ENCODE peak calls at places on chromosomes 11 and 22, in eight cellular contexts. K is omental fat pad, U is NCI-H1105 treated with DMSO at 0.1 percent for 48 hours, L is tibial artery, J is RWPE1, G is caudate nucleus, D is germinal center, V is fibroblast of lung. X is an unnamed sample.
A peak's percentile ranks its signal among the peaks of the same experiment; 100 is the strongest.

GRCh38 chr11:114291381-114291780 is 4.8 kb upstream of the NNMT start:
- DNase-seq in K (no peak), U (no peak), V (no peak), G (no peak), D (no peak), J (no peak), L (no peak), X (no peak)

GRCh38 chr11:69337211-69337721 is 43.3 kb downstream of the MYEOV start:
- DNase-seq in U (no peak), J (no peak), G (no peak), K (peak; percentile 14), D (peak; percentile 36), V (no peak), L (peak; percentile 47), X (no peak)

GRCh38 chr11:128450882-128451647 is 136.3 kb downstream of the ETS1 start:
- DNase-seq in K (no peak), U (no peak), G (peak; percentile 46), V (no peak), L (no peak), D (peak; percentile 43), J (no peak), X (no peak)

GRCh38 chr11:64067257-64067993 is 31.7 kb downstream of the FLRT1 start:
- DNase-seq in L (no peak), V (no peak), U (no peak), D (no peak), G (peak; percentile 36), J (no peak), K (no peak), X (no peak)

GRCh38 chr11:63212742-63213141 is 30.7 kb downstream of the SLC22A25 start:
- DNase-seq in U (peak; percentile 17), V (peak; percentile 15), J (peak; percentile 26), D (peak; percentile 24), K (no peak), L (no peak), G (no peak), X (no peak)

GRCh38 chr22:47090591-47091240 is 328.3 kb downstream of the TBC1D22A start:
- DNase-seq in L (peak; percentile 51), K (no peak), G (no peak), U (peak; percentile 22), V (peak; percentile 47), J (no peak), D (no peak), X (no peak)

GRCh38 chr11:13329670-13330401 is 52.2 kb downstream of the BMAL1 start:
- DNase-seq in V (no peak), J (peak; percentile 54), D (no peak), K (no peak), U (peak; percentile 96), L (no peak), G (no peak), X (no peak)

GRCh38 chr22:47138898-47139789 is 376.7 kb downstream of the TBC1D22A start:
- DNase-seq in J (no peak), G (no peak), V (peak; percentile 22), D (no peak), L (no peak), K (no peak), U (no peak), X (peak; percentile 54)

GRCh38 chr11:47572715-47573255 is 6.0 kb downstream of the KBTBD4 start:
- DNase-seq in G (no peak), U (no peak), L (peak; percentile 34), V (no peak), K (no peak), J (no peak), D (no peak), X (no peak)

GRCh38 chr11:101061606-101062005 is 68.0 kb downstream of the PGR start:
- DNase-seq in J (no peak), G (no peak), D (no peak), K (no peak), V (peak; percentile 14), U (no peak), L (no peak), X (no peak)

GRCh38 chr11:108369064-108369463 is 98.3 kb downstream of the C11orf65 start:
- DNase-seq in U (no peak), G (no peak), J (no peak), L (no peak), V (no peak), K (no peak), D (no peak), X (no peak)

GRCh38 chr11:112608466-112608865 is 347.8 kb upstream of the PLET1 start:
- DNase-seq in K (no peak), L (no peak), V (no peak), J (no peak), G (no peak), U (no peak), D (no peak), X (no peak)

GRCh38 chr11:126172596-126173038 is 38.8 kb downstream of the RPUSD4 start:
- DNase-seq in D (no peak), V (peak; percentile 86), J (no peak), U (no peak), L (no peak), G (no peak), K (no peak), X (no peak)

GRCh38 chr22:32018056-32018455 is 25.0 kb upstream of the SLC5A1 start:
- DNase-seq in K (no peak), V (no peak), L (no peak), D (no peak), G (no peak), U (no peak), J (no peak), X (no peak)

GRCh38 chr22:26887456-26887855 is 230.1 kb downstream of the MIAT start:
- DNase-seq in U (no peak), J (peak; percentile 32), D (no peak), K (no peak), G (no peak), L (no peak), V (peak; percentile 4), X (no peak)

GRCh38 chr22:49340406-49340805 is 487.3 kb downstream of the BRD1 start:
- DNase-seq in D (no peak), G (no peak), V (no peak), J (no peak), K (no peak), U (no peak), L (no peak), X (peak; percentile 44)

GRCh38 chr11:26268980-26269660 is 62.8 kb upstream of the ANO3 start:
- DNase-seq in K (no peak), D (no peak), V (no peak), J (no peak), L (no peak), U (no peak), G (no peak), X (peak; percentile 57)

GRCh38 chr22:50178471-50178864 is 7.2 kb upstream of the TRABD start:
- DNase-seq in K (no peak), L (peak; percentile 64), D (no peak), V (no peak), G (no peak), U (no peak), J (no peak), X (no peak)

GRCh38 chr22:37777122-37777687 is 30.5 kb upstream of the GCAT start:
- DNase-seq in K (no peak), U (peak; percentile 14), D (peak; percentile 65), G (no peak), V (peak; percentile 82), J (peak; percentile 77), L (peak; percentile 75), X (no peak)

GRCh38 chr11:67321313-67321871 is 18.1 kb downstream of the SSH3 start:
- DNase-seq in D (no peak), K (no peak), L (no peak), V (no peak), J (no peak), U (no peak), G (no peak), X (peak; percentile 42)

GRCh38 chr11:125358254-125358840 is 137.7 kb downstream of the FEZ1 start:
- DNase-seq in D (no peak), L (no peak), V (peak; percentile 57), G (no peak), J (no peak), U (no peak), K (no peak), X (no peak)

GRCh38 chr11:3799143-3799542 is 1.8 kb upstream of the NUP98 start:
- DNase-seq in D (no peak), K (no peak), J (no peak), U (no peak), L (no peak), G (no peak), V (no peak), X (no peak)

GRCh38 chr11:119051440-119052162 is 5.4 kb downstream of the HYOU1 start:
- DNase-seq in L (no peak), G (peak; percentile 55), U (no peak), J (no peak), D (no peak), K (no peak), V (no peak), X (no peak)

GRCh38 chr22:37088108-37088605 is 21.4 kb downstream of the TMPRSS6 start:
- DNase-seq in G (no peak), K (no peak), U (no peak), D (no peak), J (no peak), L (no peak), V (no peak), X (no peak)

X was measured in Right ventricle myocardium inferior.